ENCODE peak calls at places on chromosomes 11 and 22, in ten cellular contexts. I is activated effector memory CD4-positive, alpha-beta T cell treated with anti-CD3 and anti-CD28 coated beads, Interleukin-2, amount 50 U/mL, for 16 hours; D is RKO; Q is NCI-H1436; C is BJ; A is HAP-1; Y is AG09309; N is IMR-90; B is pancreas; M is myocyte. P is an unnamed sample.

GRCh38 chr11:44246726-44247125 is 63.2 kb downstream of the ALX4 start:
- DNase-seq in A (peak; percentile 30), I (no peak), C (peak; percentile 66), Q (no peak), Y (peak; percentile 59), B (no peak), D (no peak), N (no peak), M (peak; percentile 73), P (no peak)

GRCh38 chr11:88480217-88480616 is 142.7 kb upstream of the CTSC start:
- DNase-seq in Q (no peak), M (peak; percentile 86), N (peak; percentile 86), A (no peak), D (peak; percentile 4), Y (peak; percentile 86), C (peak; percentile 97), B (no peak), I (no peak), P (no peak)

GRCh38 chr22:20549232-20549841 is 41.9 kb downstream of the MED15 start:
- DNase-seq in B (no peak), N (no peak), M (peak; percentile 88), A (no peak), Y (no peak), Q (no peak), C (no peak), I (peak; percentile 84), D (no peak), P (no peak)

GRCh38 chr11:57729479-57729878 is 11.8 kb upstream of the SELENOH start:
- DNase-seq in C (no peak), I (no peak), M (no peak), N (no peak), Q (no peak), D (no peak), A (no peak), Y (no peak), B (no peak), P (no peak)

GRCh38 chr22:20552450-20552894 is 45.1 kb downstream of the MED15 start:
- DNase-seq in A (no peak), Y (no peak), B (peak; percentile 42), M (no peak), N (peak; percentile 42), Q (no peak), D (no peak), I (no peak), C (no peak), P (no peak)

GRCh38 chr11:118305726-118306125 is 1.2 kb downstream of the CD3E start:
- DNase-seq in Q (no peak), D (no peak), N (no peak), I (no peak), Y (no peak), B (no peak), C (no peak), M (no peak), A (no peak), P (no peak)

GRCh38 chr11:125569913-125570621 is 790 bp downstream of the EI24 start:
- DNase-seq in N (peak; percentile 18), B (peak; percentile 63), Y (no peak), A (no peak), M (peak; percentile 43), C (no peak), D (peak; percentile 59), Q (no peak), I (no peak), P (no peak)

GRCh38 chr22:39433476-39434242 is 23.2 kb upstream of the MGAT3 start:
- DNase-seq in D (no peak), Q (no peak), Y (no peak), C (no peak), A (no peak), M (no peak), N (no peak), I (no peak), B (no peak), P (no peak)

GRCh38 chr11:118128821-118129474 is 23.7 kb downstream of the SCN4B start:
- DNase-seq in A (no peak), Q (no peak), D (no peak), N (no peak), M (no peak), B (no peak), Y (no peak), C (no peak), I (no peak), P (no peak)

GRCh38 chr11:765025-765801 is 12.1 kb downstream of the GATD1 start:
- DNase-seq in M (peak; percentile 51), Q (peak; percentile 35), N (peak; percentile 36), B (peak; percentile 67), I (peak; percentile 85), Y (no peak), C (no peak), A (peak; percentile 80), D (peak; percentile 61), P (peak; percentile 72)

GRCh38 chr11:72216638-72217037 is at the start of gene FOLR2:
- DNase-seq in D (no peak), I (peak; percentile 19), C (no peak), Q (no peak), M (no peak), B (no peak), A (no peak), N (no peak), Y (no peak), P (no peak)

GRCh38 chr22:30245985-30246901 is at the start of gene LIF:
- DNase-seq in Q (no peak), N (peak; percentile 86), A (peak; percentile 67), B (no peak), D (peak; percentile 90), I (peak; percentile 84), Y (no peak), C (no peak), M (peak; percentile 66), P (peak; percentile 34)

GRCh38 chr22:42432818-42433217 is 615 bp upstream of the NFAM1 start:
- DNase-seq in N (no peak), M (no peak), Q (no peak), C (no peak), D (no peak), I (no peak), B (no peak), Y (no peak), A (no peak), P (no peak)

GRCh38 chr11:33773399-33774355 is 643 bp downstream of the FBXO3 start:
- DNase-seq in M (peak; percentile 14), I (peak; percentile 75), Y (no peak), B (no peak), Q (no peak), C (no peak), D (peak; percentile 47), A (peak; percentile 16), N (peak; percentile 43), P (no peak)

GRCh38 chr11:18844753-18845367 is 53.3 kb upstream of the PTPN5 start:
- DNase-seq in D (peak; percentile 70), N (peak; percentile 33), I (no peak), Y (no peak), B (no peak), A (no peak), M (peak; percentile 8), C (no peak), Q (no peak), P (no peak)

GRCh38 chr11:119375629-119376196 is 5.8 kb downstream of the USP2 start:
- DNase-seq in D (no peak), C (no peak), A (no peak), Q (no peak), N (peak; percentile 86), B (peak; percentile 66), I (no peak), M (peak; percentile 88), Y (no peak), P (no peak)

GRCh38 chr22:26461188-26461810 is 22.3 kb downstream of the HPS4 start:
- DNase-seq in M (peak; percentile 66), B (peak; percentile 56), Y (no peak), N (peak; percentile 28), Q (peak; percentile 29), C (no peak), A (peak; percentile 93), I (peak; percentile 80), D (peak; percentile 54), P (peak; percentile 15)

GRCh38 chr11:47325271-47326041 is 27.0 kb downstream of the MYBPC3 start:
- DNase-seq in Q (no peak), A (no peak), C (no peak), M (no peak), N (no peak), D (no peak), I (peak; percentile 48), Y (no peak), B (no peak), P (no peak)

GRCh38 chr11:69666261-69666660 is 8.9 kb downstream of the LTO1 start:
- DNase-seq in B (no peak), N (no peak), A (no peak), D (no peak), I (peak; percentile 55), Q (no peak), Y (no peak), C (no peak), M (no peak), P (no peak)

GRCh38 chr11:115425816-115426215 is 78.4 kb downstream of the CADM1 start:
- DNase-seq in B (no peak), D (no peak), I (no peak), Y (no peak), Q (no peak), M (no peak), A (no peak), C (no peak), N (no peak), P (no peak)

GRCh38 chr22:30483169-30483568 is 11.4 kb upstream of the SEC14L3 start:
- DNase-seq in B (no peak), I (no peak), Q (no peak), D (no peak), A (no peak), Y (no peak), N (no peak), C (no peak), M (no peak), P (no peak)

GRCh38 chr11:5992604-5993251 is 5.9 kb upstream of the OR52L1 start:
- DNase-seq in M (peak; percentile 6), Q (no peak), B (no peak), N (peak; percentile 7), C (no peak), D (peak; percentile 19), Y (peak; percentile 1), I (no peak), A (peak; percentile 17), P (no peak)

GRCh38 chr11:74453373-74453975 is 13.9 kb downstream of the KCNE3 start:
- DNase-seq in C (no peak), A (peak; percentile 82), I (peak; percentile 85), Y (no peak), B (peak; percentile 74), N (peak; percentile 63), Q (peak; percentile 54), M (peak; percentile 56), D (peak; percentile 42), P (peak; percentile 75)

GRCh38 chr22:26436903-26437515 is 7.9 kb downstream of the ASPHD2 start:
- DNase-seq in A (no peak), M (no peak), D (no peak), Y (no peak), C (no peak), Q (no peak), N (no peak), B (peak; percentile 42), I (no peak), P (no peak)

GRCh38 chr11:76657139-76657823 is 13.3 kb downstream of the LRRC32 start:
- DNase-seq in N (no peak), D (no peak), Q (no peak), M (no peak), C (no peak), Y (no peak), I (peak; percentile 46), A (no peak), B (no peak), P (no peak)

GRCh38 chr22:42434283-42434682 is 2.1 kb upstream of the NFAM1 start:
- DNase-seq in A (no peak), Y (no peak), C (no peak), Q (peak; percentile 31), M (no peak), N (no peak), D (no peak), B (no peak), I (no peak), P (no peak)

GRCh38 chr22:19175026-19175601 is 3.4 kb downstream of the SLC25A1 start:
- DNase-seq in D (no peak), Y (no peak), A (no peak), N (no peak), I (no peak), Q (no peak), B (no peak), M (no peak), C (no peak), P (no peak)

GRCh38 chr11:86940122-86940777 is 14.9 kb downstream of the FZD4 start:
- DNase-seq in Q (no peak), B (peak; percentile 58), N (peak; percentile 83), D (no peak), I (no peak), Y (no peak), C (no peak), M (peak; percentile 80), A (no peak), P (no peak)

P was measured in stimulated activated effector memory CD8-positive, alpha-beta T cell treated with anti-CD3 and anti-CD28 coated beads, Interleukin-12 subunit alpha, Interleukin-12 subunit beta, amount 100 ng/mL, for 72 hours.